ENCODE peak calls at places on chromosomes 3 and 15, in four cellular contexts. L is fibroblast of pulmonary artery, Y is substantia nigra, M is anterior cingulate cortex. R is an unnamed sample.

GRCh38 chr3:124492824-124493223 is 237.4 kb upstream of the UMPS start:
- DNase-seq in L (peak), Y (no peak), M (no peak), R (peak)

GRCh38 chr3:169137943-169138342 is 525.6 kb downstream of the MECOM start:
- DNase-seq in L (no peak), Y (no peak), M (no peak), R (no peak)

GRCh38 chr3:32315441-32315840 is 76.2 kb upstream of the CMTM7 start:
- DNase-seq in L (no peak), Y (no peak), M (no peak), R (no peak)

GRCh38 chr3:118936811-118937210 is 97.8 kb downstream of the IGSF11 start:
- DNase-seq in L (no peak), Y (no peak), M (no peak), R (no peak)

GRCh38 chr3:60025071-60026055 is 975.5 kb upstream of the CFAP20DC start:
- DNase-seq in L (no peak), Y (no peak), M (no peak), R (no peak)

GRCh38 chr15:86915811-86916331 is 836.2 kb downstream of the AGBL1 start:
- DNase-seq in L (peak), Y (peak), M (peak), R (peak)

GRCh38 chr3:116340680-116341216 is 104.5 kb downstream of the LSAMP start:
- DNase-seq in L (no peak), Y (no peak), M (no peak), R (no peak)

GRCh38 chr3:150754896-150755295 is 8.1 kb downstream of the SIAH2 start:
- DNase-seq in L (no peak), Y (no peak), M (no peak), R (no peak)

GRCh38 chr15:89494006-89494405 is 2.4 kb downstream of the RHCG start:
- DNase-seq in L (no peak), Y (no peak), M (no peak), R (no peak)

GRCh38 chr3:170814822-170815221 is 55.2 kb downstream of the RPL22L1 start:
- DNase-seq in L (no peak), Y (no peak), M (no peak), R (no peak)

GRCh38 chr3:97485206-97485605 is 279.4 kb upstream of the ARL6 start:
- DNase-seq in L (no peak), Y (no peak), M (no peak), R (no peak)

R was measured in NT2/D1.